ENCODE peak calls at places on chromosome 15, in eight cellular contexts. Q is progenitor cell of endocrine pancreas; R is NCI-H2081 treated with DMSO at 0.1 percent for 48 hours; M is cardiac fibroblast; S is activated T-cell treated with anti-CD3 and anti-CD28 coated beads, Interleukin-2, amount 50 U/mL, for 1 hour; Z is tibial artery; G is NCI-H1105 treated with DMSO at 0.1 percent for 48 hours; K is effector CD4-positive, alpha-beta T cell. I is an unnamed sample.

GRCh38 chr15:79978694-79979519 is 7.9 kb upstream of the BCL2A1 start:
- DNase-seq in Q (no peak), R (no peak), M (peak), S (no peak), Z (no peak), G (no peak), K (no peak), I (no peak)

GRCh38 chr15:95559875-95560394 is 770.6 kb upstream of the NR2F2 start:
- DNase-seq in Q (no peak), R (no peak), M (peak), S (no peak), Z (peak), G (no peak), K (no peak), I (no peak)

GRCh38 chr15:67244966-67245478 is 9.4 kb downstream of the AAGAB start:
- DNase-seq in Q (no peak), R (no peak), M (peak), S (no peak), Z (no peak), G (no peak), K (no peak), I (no peak)

GRCh38 chr15:39746176-39746575 is 36.5 kb downstream of the FSIP1 start:
- DNase-seq in Q (no peak), R (no peak), M (peak), S (no peak), Z (no peak), G (no peak), K (no peak), I (no peak)

GRCh38 chr15:74866090-74866489 is 7.1 kb downstream of the SCAMP2 start:
- DNase-seq in Q (no peak), R (no peak), M (peak), S (no peak), Z (no peak), G (no peak), K (no peak), I (no peak)

GRCh38 chr15:29348308-29348914 is 78.8 kb upstream of the NSMCE3 start:
- DNase-seq in Q (no peak), R (no peak), M (no peak), S (no peak), Z (no peak), G (no peak), K (no peak), I (no peak)

GRCh38 chr15:31325432-31325975 is 1.1 kb upstream of the KLF13 start:
- DNase-seq in Q (peak), R (no peak), M (no peak), S (no peak), Z (peak), G (peak), K (peak), I (peak)

GRCh38 chr15:85456798-85457197 is 76.4 kb downstream of the AKAP13 start:
- DNase-seq in Q (no peak), R (no peak), M (no peak), S (no peak), Z (no peak), G (no peak), K (no peak), I (no peak)

GRCh38 chr15:101058735-101059134 is 139.6 kb downstream of the LRRK1 start:
- DNase-seq in Q (no peak), R (no peak), M (no peak), S (no peak), Z (peak), G (no peak), K (no peak), I (no peak)

GRCh38 chr15:96234109-96234892 is 96.2 kb upstream of the NR2F2 start:
- DNase-seq in Q (no peak), R (no peak), M (peak), S (no peak), Z (no peak), G (no peak), K (no peak), I (no peak)

GRCh38 chr15:81293728-81294500 is 30.0 kb downstream of the STARD5 start:
- DNase-seq in Q (no peak), R (no peak), M (no peak), S (peak), Z (peak), G (no peak), K (peak), I (no peak)

GRCh38 chr15:69723404-69724097 is 270.9 kb downstream of the RPLP1 start:
- DNase-seq in Q (no peak), R (no peak), M (no peak), S (no peak), Z (no peak), G (peak), K (no peak), I (peak)

GRCh38 chr15:31455499-31455898 is 128.9 kb downstream of the KLF13 start:
- DNase-seq in Q (no peak), R (no peak), M (no peak), S (no peak), Z (no peak), G (no peak), K (no peak), I (no peak)

GRCh38 chr15:22786868-22787698 is 639 bp downstream of the NIPA1 start:
- DNase-seq in Q (peak), R (no peak), M (peak), S (peak), Z (peak), G (no peak), K (no peak), I (no peak)

GRCh38 chr15:88269371-88270062 is 13.0 kb upstream of the NTRK3 start:
- DNase-seq in Q (no peak), R (no peak), M (no peak), S (no peak), Z (no peak), G (no peak), K (no peak), I (no peak)

GRCh38 chr15:26295331-26295730 is 432.2 kb upstream of the ATP10A start:
- DNase-seq in Q (no peak), R (no peak), M (no peak), S (no peak), Z (no peak), G (peak), K (no peak), I (no peak)

GRCh38 chr15:45454825-45455224 is 67.7 kb downstream of the SLC30A4 start:
- DNase-seq in Q (no peak), R (no peak), M (peak), S (peak), Z (no peak), G (no peak), K (peak), I (peak)

GRCh38 chr15:74716647-74717046 is 8.7 kb downstream of the CYP1A1 start:
- DNase-seq in Q (no peak), R (no peak), M (no peak), S (no peak), Z (no peak), G (no peak), K (no peak), I (no peak)

GRCh38 chr15:75063889-75064288 is 40.5 kb downstream of the PPCDC start:
- DNase-seq in Q (no peak), R (no peak), M (no peak), S (no peak), Z (no peak), G (no peak), K (no peak), I (no peak)

GRCh38 chr15:64010719-64011118 is 35.6 kb downstream of the DAPK2 start:
- DNase-seq in Q (no peak), R (no peak), M (peak), S (peak), Z (peak), G (no peak), K (peak), I (peak)

GRCh38 chr15:34116620-34117019 is 14.7 kb downstream of the PGBD4 start:
- DNase-seq in Q (no peak), R (no peak), M (no peak), S (no peak), Z (no peak), G (no peak), K (no peak), I (no peak)

GRCh38 chr15:94070341-94071275 is 160.8 kb upstream of the MCTP2 start:
- DNase-seq in Q (no peak), R (no peak), M (no peak), S (no peak), Z (no peak), G (no peak), K (no peak), I (no peak)

GRCh38 chr15:85831415-85832113 is 36.8 kb upstream of the KLHL25 start:
- DNase-seq in Q (peak), R (no peak), M (peak), S (peak), Z (peak), G (no peak), K (peak), I (peak)

GRCh38 chr15:71634820-71635219 is 175.5 kb upstream of the NR2E3 start:
- DNase-seq in Q (no peak), R (peak), M (peak), S (no peak), Z (no peak), G (peak), K (no peak), I (no peak)

GRCh38 chr15:97962263-97962662 is 1.8 kb downstream of the ARRDC4 start:
- DNase-seq in Q (no peak), R (no peak), M (no peak), S (no peak), Z (no peak), G (no peak), K (no peak), I (no peak)

GRCh38 chr15:101014921-101015841 is 96.0 kb downstream of the LRRK1 start:
- DNase-seq in Q (peak), R (peak), M (peak), S (peak), Z (peak), G (peak), K (peak), I (peak)

GRCh38 chr15:35349916-35350315 is 196.0 kb downstream of the DPH6 start:
- DNase-seq in Q (no peak), R (no peak), M (no peak), S (no peak), Z (no peak), G (no peak), K (no peak), I (no peak)

GRCh38 chr15:69337133-69337532 is 38.4 kb downstream of the PAQR5 start:
- DNase-seq in Q (no peak), R (no peak), M (peak), S (no peak), Z (no peak), G (peak), K (no peak), I (no peak)

GRCh38 chr15:83199288-83199687 is 8.3 kb downstream of the HDGFL3 start:
- DNase-seq in Q (no peak), R (no peak), M (no peak), S (no peak), Z (no peak), G (no peak), K (no peak), I (no peak)

GRCh38 chr15:85840079-85840801 is 45.5 kb upstream of the KLHL25 start:
- DNase-seq in Q (peak), R (no peak), M (peak), S (peak), Z (peak), G (peak), K (peak), I (peak)

GRCh38 chr15:74750759-74751158 is 2.1 kb downstream of the CYP1A2 start:
- DNase-seq in Q (no peak), R (no peak), M (no peak), S (no peak), Z (no peak), G (no peak), K (no peak), I (no peak)